ENCODE peak calls at places on chromosomes 1 and 21, in five cellular contexts. O is activated T-cell treated with anti-CD3 and anti-CD28 coated beads, Interleukin-2, amount 50 U/mL, for 72 hours; Z is NCI-H345; K is activated naive CD8-positive, alpha-beta T cell treated with anti-CD3 and anti-CD28 coated beads, Interleukin-2, amount 50 U/mL, for 24 hours; N is heart right ventricle. G is an unnamed sample.

GRCh38 chr1:115807723-115808122 is 33.2 kb downstream of the NHLH2 start:
- DNase-seq in N (no peak), Z (peak; percentile 70), O (peak; percentile 46), K (peak; percentile 42), G (peak; percentile 41)

GRCh38 chr1:152148991-152149390 is 10.0 kb downstream of the RPTN start:
- DNase-seq in O (no peak), Z (no peak), K (no peak), N (no peak), G (no peak)

GRCh38 chr1:244102051-244102450 is 51.0 kb downstream of the ZBTB18 start:
- DNase-seq in Z (no peak), K (no peak), O (no peak), N (no peak), G (no peak)

GRCh38 chr1:3454811-3455618 is 550 bp downstream of the ARHGEF16 start:
- DNase-seq in K (no peak), O (no peak), Z (peak; percentile 64), N (peak; percentile 63), G (no peak)

GRCh38 chr1:115828101-115829022 is 12.6 kb downstream of the NHLH2 start:
- DNase-seq in K (peak; percentile 11), N (no peak), Z (peak; percentile 46), O (peak; percentile 31), G (no peak)

GRCh38 chr1:161215079-161215478 is at the start of gene FCER1G:
- DNase-seq in O (no peak), N (peak; percentile 58), K (no peak), Z (no peak), G (no peak)

GRCh38 chr1:183147735-183148134 is 38.3 kb upstream of the LAMC2 start:
- DNase-seq in K (no peak), Z (no peak), N (no peak), O (no peak), G (no peak)

GRCh38 chr1:29736582-29737188 is 500.4 kb downstream of the PTPRU start:
- DNase-seq in K (peak; percentile 14), O (peak; percentile 7), N (no peak), Z (no peak), G (no peak)

GRCh38 chr1:228490120-228491078 is 3.2 kb downstream of the RNF187 start:
- DNase-seq in K (no peak), O (peak; percentile 62), N (no peak), Z (peak; percentile 98), G (no peak)

GRCh38 chr1:239550178-239550577 is 163.8 kb downstream of the CHRM3 start:
- DNase-seq in Z (no peak), O (no peak), K (no peak), N (no peak), G (no peak)

GRCh38 chr21:32335601-32336575 is 37.2 kb downstream of the MRAP start:
- DNase-seq in O (no peak), Z (no peak), K (no peak), N (no peak), G (no peak)

GRCh38 chr1:212968385-212968863 is 18.1 kb downstream of the VASH2 start:
- DNase-seq in N (no peak), O (no peak), Z (no peak), K (no peak), G (peak; percentile 49)

GRCh38 chr1:113976609-113977278 is 2.5 kb upstream of the OLFML3 start:
- DNase-seq in K (no peak), Z (no peak), O (no peak), N (no peak), G (no peak)

GRCh38 chr1:22133928-22134324 is 9.0 kb downstream of the WNT4 start:
- DNase-seq in Z (no peak), O (no peak), K (no peak), N (no peak), G (no peak)

GRCh38 chr1:82704966-82705365 is 904.2 kb downstream of the ADGRL2 start:
- DNase-seq in Z (no peak), K (no peak), O (no peak), N (no peak), G (no peak)

GRCh38 chr1:51705035-51705434 is 88.1 kb downstream of the OSBPL9 start:
- DNase-seq in N (no peak), Z (no peak), K (no peak), O (no peak), G (no peak)

GRCh38 chr1:3062616-3063378 is 6.2 kb upstream of the PRDM16 start:
- DNase-seq in N (peak; percentile 14), Z (no peak), K (no peak), O (no peak), G (no peak)

GRCh38 chr1:54885863-54886723 is 902 bp downstream of the DHCR24 start:
- DNase-seq in N (no peak), K (no peak), O (no peak), Z (peak; percentile 27), G (no peak)

GRCh38 chr1:218369688-218370511 is 24.8 kb downstream of the TGFB2 start:
- DNase-seq in K (no peak), O (no peak), Z (no peak), N (no peak), G (no peak)

GRCh38 chr1:116128669-116129068 is 17.5 kb downstream of the MAB21L3 start:
- DNase-seq in Z (no peak), N (no peak), K (peak; percentile 63), O (peak; percentile 84), G (no peak)

GRCh38 chr1:68329096-68329835 is 96.9 kb upstream of the WLS start:
- DNase-seq in N (no peak), Z (no peak), O (no peak), K (no peak), G (no peak)

GRCh38 chr1:53367503-53368313 is 39.8 kb upstream of the LRP8 start:
- DNase-seq in K (peak; percentile 27), Z (no peak), N (no peak), O (peak; percentile 20), G (peak; percentile 94)

GRCh38 chr1:201544710-201545109 is 5.8 kb downstream of the NAV1 start:
- DNase-seq in N (no peak), K (no peak), Z (no peak), O (no peak), G (no peak)

GRCh38 chr1:229093258-229093540 is 177.7 kb upstream of the RAB4A start:
- DNase-seq in N (no peak), O (no peak), Z (no peak), K (no peak), G (no peak)

GRCh38 chr21:18411565-18411964 is 8.0 kb upstream of the TMPRSS15 start:
- DNase-seq in K (no peak), N (no peak), O (no peak), Z (peak; percentile 49), G (no peak)

GRCh38 chr1:228036701-228037231 is 30.0 kb downstream of the WNT3A start:
- DNase-seq in K (no peak), O (no peak), Z (no peak), N (no peak), G (peak; percentile 30)

GRCh38 chr1:230301322-230301721 is 124.8 kb downstream of the PGBD5 start:
- DNase-seq in N (no peak), O (no peak), K (no peak), Z (no peak), G (no peak)

GRCh38 chr21:45836694-45837670 is 144.6 kb upstream of the COL6A1 start:
- DNase-seq in N (no peak), K (no peak), O (no peak), Z (peak; percentile 3), G (no peak)

GRCh38 chr1:99277066-99277465 is 12.8 kb downstream of the PLPPR4 start:
- DNase-seq in N (no peak), Z (no peak), O (no peak), K (no peak), G (no peak)